ENCODE peak calls at places on chromosomes 1 and 21, in four cellular contexts. W, M, F and T are unnamed samples.

GRCh38 chr1:76352741-76353435 is 278.3 kb downstream of the ST6GALNAC3 start:
- DNase-seq in F (no peak), W (no peak), M (no peak), T (no peak)

GRCh38 chr1:190588424-190588823 is 110.8 kb upstream of the BRINP3 start:
- DNase-seq in F (no peak), M (no peak), W (no peak), T (no peak)

GRCh38 chr1:180632326-180633088 is 685 bp downstream of the XPR1 start:
- DNase-seq in M (no peak), W (peak), F (no peak), T (no peak)

GRCh38 chr1:245946905-245947304 is 560.2 kb downstream of the SMYD3 start:
- DNase-seq in M (no peak), W (no peak), F (no peak), T (peak)

GRCh38 chr1:168435439-168435838 is 108.4 kb downstream of the XCL2 start:
- DNase-seq in F (no peak), M (no peak), W (no peak), T (no peak)

GRCh38 chr1:25096307-25097150 is 135.8 kb downstream of the SYF2 start:
- DNase-seq in M (no peak), W (no peak), F (no peak), T (peak)

GRCh38 chr1:181028241-181029014 is 5.4 kb upstream of the MR1 start:
- DNase-seq in M (no peak), W (no peak), F (no peak), T (peak)

GRCh38 chr1:112251766-112252506 is 144.1 kb upstream of the CTTNBP2NL start:
- DNase-seq in W (no peak), M (peak), F (no peak), T (peak)

GRCh38 chr21:27035791-27036190 is 68.9 kb upstream of the ADAMTS5 start:
- DNase-seq in F (no peak), M (no peak), W (no peak), T (no peak)

GRCh38 chr1:21705303-21705980 is 36.3 kb upstream of the RAP1GAP start:
- DNase-seq in M (no peak), F (no peak), W (no peak), T (no peak)

GRCh38 chr1:29708818-29709710 is 472.7 kb downstream of the PTPRU start:
- DNase-seq in W (no peak), M (no peak), F (no peak), T (peak)

GRCh38 chr1:243884603-243885002 is 34.6 kb upstream of the AKT3 start:
- DNase-seq in F (no peak), M (no peak), W (no peak), T (no peak)

GRCh38 chr1:225514671-225515081 is 86.8 kb upstream of the LBR start:
- DNase-seq in M (no peak), F (no peak), W (no peak), T (peak)

GRCh38 chr21:26850116-26850643 is 5.0 kb upstream of the ADAMTS1 start:
- DNase-seq in W (peak), M (peak), F (peak), T (peak)

GRCh38 chr1:74522143-74522542 is 9.7 kb upstream of the LRRC53 start:
- DNase-seq in F (no peak), W (no peak), M (no peak), T (peak)

GRCh38 chr1:64536836-64537490 is 67.0 kb downstream of the CACHD1 start:
- DNase-seq in M (no peak), F (no peak), W (no peak), T (no peak)
- TF ChIP-seq EZH2 in M (no peak), F (no peak), W (no peak), T (no peak)

DNA sequence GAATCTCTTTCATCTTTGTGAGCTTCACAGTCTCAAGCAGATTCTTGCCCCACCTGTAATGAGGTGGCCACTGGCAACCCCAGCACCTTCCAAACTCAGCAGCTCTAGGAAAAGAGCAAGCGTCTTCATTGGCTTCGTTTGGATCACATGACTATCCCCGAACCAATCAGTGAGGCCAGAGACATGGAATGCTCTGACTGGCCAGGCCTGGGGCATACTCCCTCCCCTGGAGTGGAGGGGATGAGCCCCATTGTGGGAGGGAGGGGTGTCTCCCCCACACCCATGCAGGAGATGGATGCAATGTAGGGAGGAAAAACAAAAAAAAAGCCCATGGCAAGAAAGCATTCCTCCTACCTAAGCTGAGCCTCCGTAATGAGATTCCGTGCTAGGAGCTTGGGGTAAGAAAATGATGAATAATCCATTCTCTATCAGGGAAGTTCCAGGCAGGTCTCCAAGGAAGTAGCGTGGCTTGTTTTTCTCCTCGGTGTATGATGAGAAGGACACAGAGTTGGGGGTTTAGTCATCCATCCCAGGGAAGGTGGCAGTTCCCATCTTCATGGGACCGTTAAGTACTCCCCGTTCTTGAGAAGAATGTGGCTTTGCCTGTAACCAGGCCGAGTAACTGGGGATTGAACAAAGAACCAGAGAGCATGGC is 32.7 kb downstream of the FHAD1 start:
- DNase-seq in F (no peak), M (no peak), W (no peak), T (peak)
- H3K9ac ChIP-seq in F (no peak), M (no peak), W (no peak), T (no peak)

GRCh38 chr1:227424948-227425347 is 106.7 kb upstream of the CDC42BPA start:
- DNase-seq in F (no peak), M (no peak), W (no peak), T (no peak)
- TF ChIP-seq EZH2 in F (no peak), M (no peak), W (no peak), T (no peak)

DNA sequence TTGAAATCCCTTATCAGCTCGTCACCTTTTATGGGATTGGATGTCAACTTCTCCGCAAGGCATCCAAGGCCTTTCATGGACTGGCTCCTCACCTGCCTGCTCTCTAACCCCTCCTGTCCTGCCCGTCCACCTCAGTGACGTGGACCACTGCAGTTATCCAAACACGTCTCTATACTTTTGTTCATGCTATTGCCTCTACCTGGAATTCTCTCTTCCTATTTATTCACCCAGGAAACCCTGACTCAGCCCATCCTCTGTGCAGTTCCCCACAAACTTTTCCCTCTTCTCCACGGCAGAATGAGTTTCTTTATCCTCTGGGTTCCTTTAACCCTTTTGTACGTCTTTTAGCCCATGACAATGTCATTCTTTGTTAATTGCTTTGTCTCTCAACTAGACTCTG is 5.1 kb upstream of the UTP25 start:
- DNase-seq in F (no peak), W (no peak), M (no peak), T (no peak)
- H3K9ac ChIP-seq in F (no peak), W (no peak), M (no peak), T (no peak)

GRCh38 chr1:165353731-165354671 is 2.5 kb downstream of the LMX1A start:
- DNase-seq in F (no peak), M (no peak), W (no peak), T (no peak)
- TF ChIP-seq EZH2 in F (no peak), M (no peak), W (no peak), T (no peak)

GRCh38 chr1:198064181-198064580 is 92.6 kb upstream of the NEK7 start:
- DNase-seq in W (no peak), F (no peak), M (no peak), T (no peak)

GRCh38 chr1:198072177-198072576 is 84.6 kb upstream of the NEK7 start:
- DNase-seq in F (no peak), M (no peak), W (no peak), T (peak)

DNA sequence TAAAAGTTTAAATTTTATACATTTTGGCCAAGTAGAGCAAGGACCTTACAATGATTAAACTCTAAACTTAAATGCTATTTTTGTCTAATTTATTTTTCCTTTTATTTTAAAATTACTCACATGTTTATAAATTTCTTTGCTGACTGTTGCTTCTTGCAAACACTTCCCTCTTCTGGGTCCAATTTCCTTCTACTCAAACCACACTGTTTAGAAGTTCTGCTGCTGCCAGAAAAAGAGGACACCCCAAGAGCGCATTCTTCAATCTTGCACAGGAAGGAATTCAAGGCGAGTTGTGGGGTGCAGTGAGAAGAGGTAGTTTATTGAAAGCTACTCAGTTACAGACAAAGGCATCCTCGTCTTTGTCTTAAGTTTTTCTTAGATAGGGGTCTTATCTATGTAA is 88.5 kb upstream of the NEK7 start:
- DNase-seq in F (no peak), W (no peak), M (no peak), T (peak)
- H3K9ac ChIP-seq in F (no peak), W (no peak), M (no peak), T (no peak)